ENCODE peak calls at places on chromosomes 7 and 10, in six cellular contexts. One of them, this sample, is unnamed.

GRCh38 chr7:40811666-40812065 is 676.9 kb downstream of the SUGCT start:
- DNase-seq in neuronal stem cell: no peak
- DNase-seq in PC-3: no peak
- DNase-seq in IMR-90: no peak
- DNase-seq in mammary epithelial cell: no peak
- DNase-seq in GM23248: no peak
- DNase-seq in this sample: no peak

GRCh38 chr7:32501522-32501921 is 6.2 kb downstream of the AVL9 start:
- DNase-seq in PC-3: peak
- DNase-seq in neuronal stem cell: no peak
- DNase-seq in GM23248: peak
- DNase-seq in mammary epithelial cell: peak
- DNase-seq in IMR-90: peak
- DNase-seq in this sample: no peak

GRCh38 chr7:33243319-33243881 is 114.0 kb downstream of the BBS9 start:
- DNase-seq in GM23248: peak
- DNase-seq in PC-3: peak
- DNase-seq in IMR-90: peak
- DNase-seq in mammary epithelial cell: peak
- DNase-seq in neuronal stem cell: peak
- DNase-seq in this sample: peak

GRCh38 chr10:69696073-69696731 is 66.2 kb downstream of the FAM241B start:
- DNase-seq in IMR-90: peak
- DNase-seq in mammary epithelial cell: peak
- DNase-seq in GM23248: peak
- DNase-seq in PC-3: peak
- DNase-seq in neuronal stem cell: peak
- DNase-seq in this sample: peak

GRCh38 chr10:43255644-43256431 is 11.0 kb downstream of the RASGEF1A start:
- DNase-seq in mammary epithelial cell: no peak
- DNase-seq in neuronal stem cell: no peak
- DNase-seq in IMR-90: no peak
- DNase-seq in PC-3: peak
- DNase-seq in GM23248: peak
- DNase-seq in this sample: peak

GRCh38 chr10:110686037-110686436 is 41.9 kb downstream of the RBM20 start:
- DNase-seq in IMR-90: peak
- DNase-seq in GM23248: no peak
- DNase-seq in neuronal stem cell: no peak
- DNase-seq in mammary epithelial cell: no peak
- DNase-seq in PC-3: no peak
- DNase-seq in this sample: no peak

GRCh38 chr10:125926247-125926646 is 29.9 kb downstream of the FANK1 start:
- DNase-seq in PC-3: no peak
- DNase-seq in neuronal stem cell: no peak
- DNase-seq in mammary epithelial cell: no peak
- DNase-seq in IMR-90: no peak
- DNase-seq in GM23248: no peak
- DNase-seq in this sample: no peak

GRCh38 chr7:147833549-147833948 is 757.0 kb upstream of the C7orf33 start:
- DNase-seq in neuronal stem cell: peak
- DNase-seq in PC-3: no peak
- DNase-seq in IMR-90: no peak
- DNase-seq in GM23248: no peak
- DNase-seq in mammary epithelial cell: no peak
- DNase-seq in this sample: peak

GRCh38 chr10:124267231-124267885 is 151.4 kb downstream of the OAT start:
- DNase-seq in PC-3: no peak
- DNase-seq in mammary epithelial cell: no peak
- DNase-seq in neuronal stem cell: no peak
- DNase-seq in IMR-90: no peak
- DNase-seq in GM23248: peak
- DNase-seq in this sample: no peak

GRCh38 chr7:97005764-97006145 is 402 bp downstream of the DLX6 start:
- DNase-seq in neuronal stem cell: no peak
- DNase-seq in PC-3: no peak
- DNase-seq in mammary epithelial cell: no peak
- DNase-seq in GM23248: no peak
- DNase-seq in IMR-90: no peak
- DNase-seq in this sample: no peak

GRCh38 chr7:148925836-148926235 is 41.7 kb upstream of the EZH2 start:
- DNase-seq in IMR-90: no peak
- DNase-seq in mammary epithelial cell: no peak
- DNase-seq in PC-3: no peak
- DNase-seq in GM23248: no peak
- DNase-seq in neuronal stem cell: no peak
- DNase-seq in this sample: no peak

GRCh38 chr10:74690393-74690792 is 136.0 kb upstream of the KAT6B start:
- DNase-seq in mammary epithelial cell: no peak
- DNase-seq in GM23248: no peak
- DNase-seq in IMR-90: no peak
- DNase-seq in neuronal stem cell: no peak
- DNase-seq in PC-3: no peak
- DNase-seq in this sample: no peak

GRCh38 chr10:42646214-42646613 is 7.8 kb upstream of the ZNF33B start:
- DNase-seq in neuronal stem cell: no peak
- DNase-seq in PC-3: no peak
- DNase-seq in GM23248: no peak
- DNase-seq in IMR-90: no peak
- DNase-seq in mammary epithelial cell: no peak
- DNase-seq in this sample: no peak

GRCh38 chr7:102080003-102080361 is 206.7 kb upstream of the SH2B2 start:
- DNase-seq in IMR-90: no peak
- DNase-seq in GM23248: no peak
- DNase-seq in PC-3: no peak
- DNase-seq in neuronal stem cell: no peak
- DNase-seq in mammary epithelial cell: no peak
- DNase-seq in this sample: no peak

GRCh38 chr7:2006921-2007381 is 225.8 kb downstream of the MAD1L1 start:
- DNase-seq in PC-3: no peak
- DNase-seq in mammary epithelial cell: no peak
- DNase-seq in neuronal stem cell: no peak
- DNase-seq in GM23248: no peak
- DNase-seq in IMR-90: no peak
- DNase-seq in this sample: no peak

GRCh38 chr7:86939197-86939814 is 120.1 kb downstream of the ELAPOR2 start:
- DNase-seq in neuronal stem cell: peak
- DNase-seq in GM23248: peak
- DNase-seq in PC-3: peak
- DNase-seq in mammary epithelial cell: peak
- DNase-seq in IMR-90: peak
- DNase-seq in this sample: peak

GRCh38 chr7:51949726-51950644 is 633.4 kb upstream of the COBL start:
- DNase-seq in neuronal stem cell: peak
- DNase-seq in GM23248: no peak
- DNase-seq in PC-3: no peak
- DNase-seq in mammary epithelial cell: no peak
- DNase-seq in IMR-90: no peak
- DNase-seq in this sample: peak

GRCh38 chr7:106823631-106824030 is 41.5 kb upstream of the PIK3CG start:
- DNase-seq in mammary epithelial cell: peak
- DNase-seq in GM23248: peak
- DNase-seq in IMR-90: peak
- DNase-seq in PC-3: peak
- DNase-seq in neuronal stem cell: no peak
- DNase-seq in this sample: no peak

GRCh38 chr10:128072941-128073615 is 53.1 kb downstream of the MKI67 start:
- DNase-seq in PC-3: no peak
- DNase-seq in mammary epithelial cell: no peak
- DNase-seq in IMR-90: no peak
- DNase-seq in GM23248: no peak
- DNase-seq in neuronal stem cell: no peak
- DNase-seq in this sample: no peak

GRCh38 chr7:94039368-94040065 is 35.4 kb upstream of the BET1 start:
- DNase-seq in GM23248: no peak
- DNase-seq in neuronal stem cell: no peak
- DNase-seq in PC-3: no peak
- DNase-seq in IMR-90: no peak
- DNase-seq in mammary epithelial cell: no peak
- DNase-seq in this sample: no peak

GRCh38 chr10:30765611-30766010 is 136.1 kb upstream of the LYZL2 start:
- DNase-seq in neuronal stem cell: no peak
- DNase-seq in PC-3: no peak
- DNase-seq in IMR-90: no peak
- DNase-seq in GM23248: peak
- DNase-seq in mammary epithelial cell: no peak
- DNase-seq in this sample: no peak

GRCh38 chr10:50326757-50327701 is 75.7 kb upstream of the ASAH2 start:
- DNase-seq in PC-3: peak
- DNase-seq in GM23248: peak
- DNase-seq in neuronal stem cell: no peak
- DNase-seq in IMR-90: peak
- DNase-seq in mammary epithelial cell: peak
- DNase-seq in this sample: no peak

GRCh38 chr7:30870821-30871518 is 40.7 kb upstream of the AQP1 start:
- DNase-seq in mammary epithelial cell: no peak
- DNase-seq in GM23248: no peak
- DNase-seq in neuronal stem cell: no peak
- DNase-seq in PC-3: no peak
- DNase-seq in IMR-90: no peak
- DNase-seq in this sample: no peak

GRCh38 chr7:2529161-2530075 is 9.8 kb downstream of the LFNG start:
- DNase-seq in IMR-90: peak
- DNase-seq in neuronal stem cell: no peak
- DNase-seq in mammary epithelial cell: no peak
- DNase-seq in GM23248: peak
- DNase-seq in PC-3: peak
- DNase-seq in this sample: no peak

GRCh38 chr7:135558337-135558767 is 635 bp downstream of the NUP205 start:
- DNase-seq in PC-3: peak
- DNase-seq in GM23248: peak
- DNase-seq in mammary epithelial cell: peak
- DNase-seq in IMR-90: peak
- DNase-seq in neuronal stem cell: peak
- DNase-seq in this sample: peak

GRCh38 chr10:130010653-130011052 is 46.6 kb upstream of the EBF3 start:
- DNase-seq in IMR-90: no peak
- DNase-seq in mammary epithelial cell: no peak
- DNase-seq in GM23248: no peak
- DNase-seq in PC-3: no peak
- DNase-seq in neuronal stem cell: no peak
- DNase-seq in this sample: no peak

GRCh38 chr10:45421231-45422097 is 47.4 kb downstream of the ALOX5 start:
- DNase-seq in mammary epithelial cell: no peak
- DNase-seq in PC-3: no peak
- DNase-seq in GM23248: no peak
- DNase-seq in neuronal stem cell: no peak
- DNase-seq in IMR-90: no peak
- DNase-seq in this sample: no peak

GRCh38 chr10:80141696-80142460 is 9.3 kb downstream of the PLAC9 start:
- DNase-seq in neuronal stem cell: no peak
- DNase-seq in mammary epithelial cell: no peak
- DNase-seq in PC-3: no peak
- DNase-seq in IMR-90: no peak
- DNase-seq in GM23248: no peak
- DNase-seq in this sample: no peak

GRCh38 chr10:80149123-80149522 is 16.6 kb downstream of the PLAC9 start:
- DNase-seq in PC-3: no peak
- DNase-seq in mammary epithelial cell: no peak
- DNase-seq in neuronal stem cell: no peak
- DNase-seq in GM23248: no peak
- DNase-seq in IMR-90: no peak
- DNase-seq in this sample: no peak

GRCh38 chr10:80148166-80148805 is 15.8 kb downstream of the PLAC9 start:
- DNase-seq in IMR-90: no peak
- DNase-seq in mammary epithelial cell: no peak
- DNase-seq in GM23248: no peak
- DNase-seq in neuronal stem cell: no peak
- DNase-seq in PC-3: peak
- DNase-seq in this sample: no peak

GRCh38 chr10:80146918-80147317 is 14.4 kb downstream of the PLAC9 start:
- DNase-seq in PC-3: no peak
- DNase-seq in mammary epithelial cell: no peak
- DNase-seq in GM23248: no peak
- DNase-seq in neuronal stem cell: no peak
- DNase-seq in IMR-90: no peak
- DNase-seq in this sample: no peak

DNA sequence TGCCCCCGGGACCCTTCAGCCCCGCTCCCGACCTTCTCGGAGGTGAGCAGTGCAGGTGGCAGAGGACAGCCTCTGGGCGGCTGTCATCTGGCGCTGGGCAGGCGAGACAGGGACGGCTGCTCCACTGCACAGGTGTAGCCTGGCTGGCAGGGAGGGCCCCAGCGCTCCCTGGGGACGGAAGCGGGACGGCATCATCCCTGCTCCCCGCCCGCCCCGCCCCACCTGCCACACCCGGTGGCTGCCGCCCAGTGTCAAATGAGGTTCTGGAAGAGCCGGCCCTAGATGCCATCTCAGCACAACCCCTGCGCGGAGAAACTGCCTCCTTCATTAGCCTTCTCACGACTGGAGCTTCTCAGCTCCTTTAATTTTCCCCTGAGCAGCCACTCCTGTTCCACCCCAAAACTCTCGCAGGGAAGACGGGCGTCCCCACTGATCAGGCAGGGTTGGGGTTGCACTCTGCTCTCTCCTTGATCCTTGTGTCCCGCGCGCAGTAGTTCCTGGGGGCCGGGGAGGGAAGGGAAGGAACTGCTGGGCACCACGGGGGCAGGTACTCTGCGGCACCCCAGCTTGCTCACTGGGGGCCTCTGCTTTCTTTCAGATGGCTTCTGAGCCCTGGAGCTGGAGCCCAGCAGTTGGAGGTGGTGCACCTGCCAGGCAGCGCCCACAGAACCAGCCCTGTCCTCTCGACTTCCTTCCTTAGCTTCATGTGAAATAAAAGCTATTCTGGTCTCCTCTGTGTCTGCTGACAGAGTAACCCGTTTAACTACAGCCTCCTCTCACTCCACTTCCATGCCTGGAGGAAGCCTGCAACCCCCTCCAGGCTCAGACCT is 12.0 kb downstream of the PLAC9 start:
- DNase-seq in IMR-90: no peak
- DNase-seq in PC-3: peak
- DNase-seq in mammary epithelial cell: no peak
- DNase-seq in neuronal stem cell: no peak
- DNase-seq in GM23248: peak
- DNase-seq in this sample: no peak
- H3K9ac ChIP-seq in IMR-90: no peak
- H3K9ac ChIP-seq in PC-3: peak
- H3K9ac ChIP-seq in mammary epithelial cell: no peak
- H3K9ac ChIP-seq in neuronal stem cell: peak
- H3K9ac ChIP-seq in GM23248: peak
- H3K9ac ChIP-seq in this sample: no peak

GRCh38 chr10:132407846-132408278 is 10.9 kb downstream of the PWWP2B start:
- DNase-seq in mammary epithelial cell: peak
- DNase-seq in neuronal stem cell: no peak
- DNase-seq in GM23248: peak
- DNase-seq in IMR-90: peak
- DNase-seq in PC-3: peak
- DNase-seq in this sample: peak
- H3K9ac ChIP-seq in mammary epithelial cell: peak
- H3K9ac ChIP-seq in neuronal stem cell: no peak
- H3K9ac ChIP-seq in GM23248: no peak
- H3K9ac ChIP-seq in IMR-90: no peak
- H3K9ac ChIP-seq in PC-3: peak
- H3K9ac ChIP-seq in this sample: peak

GRCh38 chr7:28055161-28055544 is 125.4 kb downstream of the JAZF1 start:
- DNase-seq in IMR-90: peak
- DNase-seq in GM23248: peak
- DNase-seq in neuronal stem cell: no peak
- DNase-seq in PC-3: peak
- DNase-seq in mammary epithelial cell: no peak
- DNase-seq in this sample: peak
- H3K9ac ChIP-seq in IMR-90: no peak
- H3K9ac ChIP-seq in GM23248: no peak
- H3K9ac ChIP-seq in neuronal stem cell: no peak
- H3K9ac ChIP-seq in PC-3: no peak
- H3K9ac ChIP-seq in mammary epithelial cell: no peak
- H3K9ac ChIP-seq in this sample: no peak

GRCh38 chr10:17001961-17002749 is 127.5 kb downstream of the CUBN start:
- DNase-seq in PC-3: no peak
- DNase-seq in GM23248: peak
- DNase-seq in mammary epithelial cell: peak
- DNase-seq in IMR-90: peak
- DNase-seq in neuronal stem cell: no peak
- DNase-seq in this sample: peak
- H3K9ac ChIP-seq in PC-3: no peak
- H3K9ac ChIP-seq in GM23248: peak
- H3K9ac ChIP-seq in mammary epithelial cell: no peak
- H3K9ac ChIP-seq in IMR-90: no peak
- H3K9ac ChIP-seq in neuronal stem cell: no peak
- H3K9ac ChIP-seq in this sample: peak